ENCODE peak calls at places on chromosomes 5 and 9, in four cellular contexts. W, A, U and Y are unnamed samples.

GRCh38 chr5:97127727-97128126 is 14.7 kb downstream of the LIX1 start:
- DNase-seq in U (peak; percentile 31), A (no peak), W (no peak), Y (no peak)

GRCh38 chr5:36724429-36725332 is 118.3 kb downstream of the SLC1A3 start:
- DNase-seq in U (no peak), A (peak; percentile 26), W (peak; percentile 44), Y (no peak)

GRCh38 chr5:446864-447263 is 3.9 kb downstream of the EXOC3 start:
- DNase-seq in A (peak; percentile 41), U (peak; percentile 62), W (no peak), Y (peak; percentile 13)

GRCh38 chr9:16727452-16728127 is 142.9 kb downstream of the BNC2 start:
- DNase-seq in W (no peak), U (peak; percentile 49), A (peak; percentile 18), Y (no peak)

GRCh38 chr5:147341382-147341781 is 106.6 kb downstream of the STK32A start:
- DNase-seq in W (no peak), A (no peak), U (no peak), Y (no peak)

GRCh38 chr5:31096238-31096865 is 97.1 kb upstream of the CDH6 start:
- DNase-seq in W (no peak), A (no peak), U (peak; percentile 81), Y (no peak)

GRCh38 chr5:98301567-98301966 is 471.9 kb upstream of the RGMB start:
- DNase-seq in A (no peak), W (peak; percentile 57), U (no peak), Y (no peak)

GRCh38 chr9:14140121-14140520 is 173.8 kb downstream of the NFIB start:
- DNase-seq in W (no peak), U (no peak), A (no peak), Y (no peak)

GRCh38 chr9:38311382-38312270 is 80.9 kb upstream of the ALDH1B1 start:
- DNase-seq in U (peak; percentile 9), W (peak; percentile 21), A (no peak), Y (no peak)

GRCh38 chr5:20572560-20572959 is 584.6 kb upstream of the CDH18 start:
- DNase-seq in U (peak; percentile 87), W (no peak), A (peak; percentile 8), Y (no peak)

GRCh38 chr9:3553076-3553765 is 27.4 kb upstream of the RFX3 start:
- DNase-seq in A (no peak), U (no peak), W (no peak), Y (no peak)

GRCh38 chr9:109914280-109915027 is 134.5 kb downstream of the PALM2AKAP2 start:
- DNase-seq in U (peak; percentile 92), W (no peak), A (peak; percentile 86), Y (no peak)

GRCh38 chr9:89139450-89139849 is 39.2 kb downstream of the SHC3 start:
- DNase-seq in W (no peak), A (peak; percentile 35), U (peak; percentile 71), Y (no peak)

GRCh38 chr5:173029499-173029921 is 26.6 kb upstream of the CREBRF start:
- DNase-seq in A (no peak), U (no peak), W (no peak), Y (no peak)

GRCh38 chr9:114884787-114885452 is 45.5 kb downstream of the TNFSF8 start:
- DNase-seq in A (no peak), U (no peak), W (no peak), Y (no peak)

GRCh38 chr9:78365979-78366697 is 69.2 kb downstream of the PSAT1 start:
- DNase-seq in U (peak; percentile 40), W (no peak), A (peak; percentile 41), Y (no peak)

GRCh38 chr5:10209004-10209403 is 40.7 kb downstream of the ATPSCKMT start:
- DNase-seq in A (no peak), W (no peak), U (no peak), Y (no peak)

GRCh38 chr5:128038641-128039040 is 44.9 kb upstream of the SLC12A2 start:
- DNase-seq in U (peak; percentile 73), A (peak; percentile 66), W (no peak), Y (no peak)

GRCh38 chr9:84699897-84700395 is 30.4 kb downstream of the NTRK2 start:
- DNase-seq in U (no peak), A (no peak), W (peak; percentile 37), Y (no peak)

GRCh38 chr9:70044450-70045307 is 1.0 kb downstream of the MAMDC2 start:
- DNase-seq in U (peak; percentile 51), W (peak; percentile 21), A (peak; percentile 61), Y (peak; percentile 44)

GRCh38 chr5:64930672-64931318 is 162.1 kb downstream of the CWC27 start:
- DNase-seq in U (no peak), W (no peak), A (no peak), Y (no peak)

GRCh38 chr9:93569775-93570174 is 6.6 kb upstream of the PHF2 start:
- DNase-seq in W (no peak), U (no peak), A (no peak), Y (no peak)

GRCh38 chr5:77882670-77883257 is 106.6 kb upstream of the TBCA start:
- DNase-seq in W (no peak), A (peak; percentile 83), U (peak; percentile 89), Y (no peak)